ENCODE peak calls at places on chromosomes 11 and 22, in four cellular contexts. J is hepatocyte; X is CD4-positive, alpha-beta memory T cell; T is GM03348. Q is an unnamed sample.
A peak's percentile ranks its signal among the peaks of the same experiment; 100 is the strongest.

GRCh38 chr11:126647735-126648134 is 292.2 kb downstream of the ST3GAL4 start:
- DNase-seq in J (peak; percentile 49), X (no peak), T (peak; percentile 90), Q (no peak)

GRCh38 chr11:26865703-26866102 is 128.2 kb upstream of the FIBIN start:
- DNase-seq in J (no peak), X (no peak), T (peak; percentile 16), Q (no peak)

GRCh38 chr11:122784325-122785155 is 53.8 kb upstream of the CRTAM start:
- DNase-seq in J (peak; percentile 61), X (no peak), T (peak; percentile 87), Q (no peak)

GRCh38 chr22:35915477-35916013 is 113.1 kb downstream of the RBFOX2 start:
- DNase-seq in J (no peak), X (no peak), T (no peak), Q (no peak)

GRCh38 chr11:95379460-95379859 is 148.5 kb upstream of the SESN3 start:
- DNase-seq in J (no peak), X (no peak), T (no peak), Q (no peak)

GRCh38 chr11:19673924-19674390 is 38.7 kb upstream of the NAV2 start:
- DNase-seq in J (peak; percentile 75), X (no peak), T (peak; percentile 39), Q (no peak)

GRCh38 chr11:94504689-94505293 is 7.5 kb upstream of the C11orf97 start:
- DNase-seq in J (peak; percentile 68), X (peak; percentile 42), T (peak; percentile 58), Q (no peak)

GRCh38 chr11:121630041-121630440 is 177.3 kb upstream of the SORL1-AS1 start:
- DNase-seq in J (no peak), X (no peak), T (peak; percentile 79), Q (no peak)

GRCh38 chr22:36194971-36195370 is 6.6 kb downstream of the APOL4 start:
- DNase-seq in J (peak; percentile 82), X (peak; percentile 29), T (peak; percentile 74), Q (peak; percentile 49)

GRCh38 chr11:2415601-2416380 is 15.2 kb downstream of the TSSC4 start:
- DNase-seq in J (no peak), X (no peak), T (no peak), Q (no peak)

GRCh38 chr22:31343235-31344191 is 2.6 kb downstream of the PATZ1 start:
- DNase-seq in J (peak; percentile 80), X (no peak), T (no peak), Q (no peak)

GRCh38 chr11:69310351-69310750 is 16.4 kb downstream of the MYEOV start:
- DNase-seq in J (no peak), X (no peak), T (no peak), Q (no peak)

GRCh38 chr11:95277868-95278267 is 46.9 kb upstream of the SESN3 start:
- DNase-seq in J (no peak), X (no peak), T (no peak), Q (no peak)

GRCh38 chr11:92504534-92504933 is 279.9 kb downstream of the FAT3 start:
- DNase-seq in J (no peak), X (no peak), T (no peak), Q (no peak)

GRCh38 chr11:75323609-75324008 is 27.9 kb downstream of the ARRB1 start:
- DNase-seq in J (peak; percentile 81), X (no peak), T (no peak), Q (no peak)

GRCh38 chr11:68096962-68097361 is 24.2 kb downstream of the CHKA start:
- DNase-seq in J (no peak), X (no peak), T (no peak), Q (no peak)

GRCh38 chr11:113091578-113091844 is 130.3 kb downstream of the NCAM1 start:
- DNase-seq in J (peak; percentile 18), X (no peak), T (no peak), Q (no peak)

GRCh38 chr11:3043315-3043871 is 13.8 kb downstream of the CARS1 start:
- DNase-seq in J (no peak), X (no peak), T (peak; percentile 83), Q (no peak)

GRCh38 chr11:65424200-65425104 is 1.9 kb downstream of the NEAT1 start:
- DNase-seq in J (no peak), X (peak; percentile 65), T (peak; percentile 60), Q (peak; percentile 63)

GRCh38 chr11:118497831-118498230 is 29.4 kb upstream of the TTC36 start:
- DNase-seq in J (no peak), X (no peak), T (no peak), Q (no peak)

GRCh38 chr11:8099291-8099899 is 18.4 kb downstream of the TUB start:
- DNase-seq in J (peak; percentile 86), X (peak; percentile 57), T (peak; percentile 82), Q (peak; percentile 69)

GRCh38 chr22:34798605-34799004 is 267.4 kb upstream of the ISX start:
- DNase-seq in J (no peak), X (no peak), T (no peak), Q (no peak)

GRCh38 chr11:112174789-112175595 is at the start of gene BCO2:
- DNase-seq in J (peak; percentile 91), X (peak; percentile 10), T (peak; percentile 72), Q (no peak)

GRCh38 chr11:115258216-115258615 is 246.0 kb downstream of the CADM1 start:
- DNase-seq in J (no peak), X (no peak), T (no peak), Q (no peak)

GRCh38 chr11:66081505-66081904 is 11.4 kb downstream of the PACS1 start:
- DNase-seq in J (peak; percentile 29), X (peak; percentile 81), T (peak; percentile 27), Q (peak; percentile 81)

GRCh38 chr22:39536711-39537110 is 4.2 kb upstream of the RPS19BP1 start:
- DNase-seq in J (no peak), X (no peak), T (no peak), Q (no peak)

GRCh38 chr11:10429526-10429925 is 25.5 kb upstream of the AMPD3 start:
- DNase-seq in J (no peak), X (no peak), T (no peak), Q (no peak)

GRCh38 chr11:70481625-70482528 is 83.5 kb downstream of the CTTN start:
- DNase-seq in J (peak; percentile 41), X (no peak), T (peak; percentile 31), Q (no peak)

GRCh38 chr11:117815262-117815803 is 9.2 kb downstream of the FXYD2 start:
- DNase-seq in J (no peak), X (peak; percentile 81), T (no peak), Q (peak; percentile 61)

GRCh38 chr11:41245704-41246398 is 213.6 kb downstream of the LRRC4C start:
- DNase-seq in J (no peak), X (no peak), T (no peak), Q (no peak)

GRCh38 chr11:76291576-76292526 is 85.5 kb upstream of the WNT11 start:
- DNase-seq in J (peak; percentile 68), X (no peak), T (no peak), Q (no peak)

GRCh38 chr22:26592368-26593015 is 2.6 kb upstream of the TPST2 start:
- DNase-seq in J (no peak), X (peak; percentile 52), T (no peak), Q (peak; percentile 86)

GRCh38 chr22:42716649-42717127 is 4.0 kb downstream of the A4GALT start:
- DNase-seq in J (no peak), X (no peak), T (no peak), Q (no peak)

GRCh38 chr11:88521354-88522310 is 184.1 kb upstream of the CTSC start:
- DNase-seq in J (peak; percentile 10), X (no peak), T (no peak), Q (no peak)

GRCh38 chr11:87265132-87265531 is 227.4 kb downstream of the TMEM135 start:
- DNase-seq in J (no peak), X (no peak), T (peak; percentile 43), Q (no peak)

GRCh38 chr22:29503811-29504372 is 23.9 kb downstream of the NEFH start:
- DNase-seq in J (peak; percentile 71), X (no peak), T (peak; percentile 83), Q (no peak)

GRCh38 chr11:74388678-74389327 is 9.4 kb downstream of the PGM2L1 start:
- DNase-seq in J (peak; percentile 79), X (peak; percentile 70), T (peak; percentile 57), Q (peak; percentile 66)

GRCh38 chr11:87967459-87967858 is 207.8 kb downstream of the RAB38 start:
- DNase-seq in J (no peak), X (no peak), T (no peak), Q (no peak)

GRCh38 chr11:30786392-30787120 is 200.4 kb upstream of the MPPED2 start:
- DNase-seq in J (no peak), X (no peak), T (no peak), Q (no peak)

Q was measured in DND-41.